ENCODE peak calls at places on chromosomes 6 and 20, in ten cellular contexts. One of them, this sample, is unnamed.

GRCh38 chr6:15464211-15464725 is 198.6 kb downstream of the DTNBP1 start:
- DNase-seq in NCI-H2081: peak
- DNase-seq in fibroblast of the conjunctiva: no peak
- DNase-seq in NCI-H460: peak
- DNase-seq in activated CD4-positive, CD25-positive, alpha-beta regulatory T cell: peak
- DNase-seq in type B pancreatic cell: no peak
- DNase-seq in pulmonary artery endothelial cell: no peak
- DNase-seq in activated CD4-positive, alpha-beta T cell treated with anti-CD3 and anti-CD28 coated beads, Interleukin-2, amount 10 ng/mL, durations not matched to agents 7 days and 5 days: peak
- DNase-seq in NCI-H1694: no peak
- DNase-seq in germinal center: peak
- DNase-seq in this sample: no peak

GRCh38 chr6:83265384-83265783 is 72.2 kb downstream of the RWDD2A start:
- DNase-seq in NCI-H2081: no peak
- DNase-seq in fibroblast of the conjunctiva: no peak
- DNase-seq in NCI-H460: no peak
- DNase-seq in activated CD4-positive, CD25-positive, alpha-beta regulatory T cell: no peak
- DNase-seq in type B pancreatic cell: no peak
- DNase-seq in pulmonary artery endothelial cell: no peak
- DNase-seq in activated CD4-positive, alpha-beta T cell treated with anti-CD3 and anti-CD28 coated beads, Interleukin-2, amount 10 ng/mL, durations not matched to agents 7 days and 5 days: no peak
- DNase-seq in NCI-H1694: no peak
- DNase-seq in germinal center: no peak
- DNase-seq in this sample: no peak

GRCh38 chr6:146785001-146785585 is 186.3 kb downstream of the ADGB start:
- DNase-seq in NCI-H2081: peak
- DNase-seq in fibroblast of the conjunctiva: peak
- DNase-seq in NCI-H460: peak
- DNase-seq in activated CD4-positive, CD25-positive, alpha-beta regulatory T cell: no peak
- DNase-seq in type B pancreatic cell: no peak
- DNase-seq in pulmonary artery endothelial cell: peak
- DNase-seq in activated CD4-positive, alpha-beta T cell treated with anti-CD3 and anti-CD28 coated beads, Interleukin-2, amount 10 ng/mL, durations not matched to agents 7 days and 5 days: peak
- DNase-seq in NCI-H1694: peak
- DNase-seq in germinal center: peak
- DNase-seq in this sample: peak

GRCh38 chr20:56229821-56230220 is 18.7 kb upstream of the MC3R start:
- DNase-seq in NCI-H2081: no peak
- DNase-seq in fibroblast of the conjunctiva: no peak
- DNase-seq in NCI-H460: no peak
- DNase-seq in activated CD4-positive, CD25-positive, alpha-beta regulatory T cell: no peak
- DNase-seq in type B pancreatic cell: no peak
- DNase-seq in pulmonary artery endothelial cell: no peak
- DNase-seq in activated CD4-positive, alpha-beta T cell treated with anti-CD3 and anti-CD28 coated beads, Interleukin-2, amount 10 ng/mL, durations not matched to agents 7 days and 5 days: no peak
- DNase-seq in NCI-H1694: no peak
- DNase-seq in germinal center: no peak
- DNase-seq in this sample: no peak

GRCh38 chr6:130377371-130377770 is 11.6 kb downstream of the TMEM200A start:
- DNase-seq in NCI-H2081: no peak
- DNase-seq in fibroblast of the conjunctiva: no peak
- DNase-seq in NCI-H460: no peak
- DNase-seq in activated CD4-positive, CD25-positive, alpha-beta regulatory T cell: no peak
- DNase-seq in type B pancreatic cell: no peak
- DNase-seq in pulmonary artery endothelial cell: no peak
- DNase-seq in activated CD4-positive, alpha-beta T cell treated with anti-CD3 and anti-CD28 coated beads, Interleukin-2, amount 10 ng/mL, durations not matched to agents 7 days and 5 days: no peak
- DNase-seq in NCI-H1694: no peak
- DNase-seq in germinal center: no peak
- DNase-seq in this sample: no peak

GRCh38 chr6:168136001-168136400 is 57.0 kb upstream of the FRMD1 start:
- DNase-seq in NCI-H2081: no peak
- DNase-seq in fibroblast of the conjunctiva: no peak
- DNase-seq in NCI-H460: no peak
- DNase-seq in activated CD4-positive, CD25-positive, alpha-beta regulatory T cell: no peak
- DNase-seq in type B pancreatic cell: peak
- DNase-seq in pulmonary artery endothelial cell: no peak
- DNase-seq in activated CD4-positive, alpha-beta T cell treated with anti-CD3 and anti-CD28 coated beads, Interleukin-2, amount 10 ng/mL, durations not matched to agents 7 days and 5 days: no peak
- DNase-seq in NCI-H1694: no peak
- DNase-seq in germinal center: no peak
- DNase-seq in this sample: no peak

GRCh38 chr20:25052255-25053206 is 5.4 kb downstream of the ACSS1 start:
- DNase-seq in NCI-H2081: no peak
- DNase-seq in fibroblast of the conjunctiva: no peak
- DNase-seq in NCI-H460: no peak
- DNase-seq in activated CD4-positive, CD25-positive, alpha-beta regulatory T cell: no peak
- DNase-seq in type B pancreatic cell: no peak
- DNase-seq in pulmonary artery endothelial cell: no peak
- DNase-seq in activated CD4-positive, alpha-beta T cell treated with anti-CD3 and anti-CD28 coated beads, Interleukin-2, amount 10 ng/mL, durations not matched to agents 7 days and 5 days: no peak
- DNase-seq in NCI-H1694: no peak
- DNase-seq in germinal center: peak
- DNase-seq in this sample: no peak

GRCh38 chr6:106692112-106692822 is 62.9 kb downstream of the QRSL1 start:
- DNase-seq in NCI-H2081: no peak
- DNase-seq in fibroblast of the conjunctiva: peak
- DNase-seq in NCI-H460: peak
- DNase-seq in activated CD4-positive, CD25-positive, alpha-beta regulatory T cell: no peak
- DNase-seq in type B pancreatic cell: no peak
- DNase-seq in pulmonary artery endothelial cell: no peak
- DNase-seq in activated CD4-positive, alpha-beta T cell treated with anti-CD3 and anti-CD28 coated beads, Interleukin-2, amount 10 ng/mL, durations not matched to agents 7 days and 5 days: no peak
- DNase-seq in NCI-H1694: peak
- DNase-seq in germinal center: no peak
- DNase-seq in this sample: no peak

GRCh38 chr6:130148181-130148580 is 74.6 kb downstream of the SAMD3 start:
- DNase-seq in NCI-H2081: no peak
- DNase-seq in fibroblast of the conjunctiva: no peak
- DNase-seq in NCI-H460: no peak
- DNase-seq in activated CD4-positive, CD25-positive, alpha-beta regulatory T cell: no peak
- DNase-seq in type B pancreatic cell: no peak
- DNase-seq in pulmonary artery endothelial cell: no peak
- DNase-seq in activated CD4-positive, alpha-beta T cell treated with anti-CD3 and anti-CD28 coated beads, Interleukin-2, amount 10 ng/mL, durations not matched to agents 7 days and 5 days: no peak
- DNase-seq in NCI-H1694: no peak
- DNase-seq in germinal center: peak
- DNase-seq in this sample: no peak